ENCODE peak calls at places on chromosomes 4 and X, in ten cellular contexts. P is T-helper 1 cell; E is AG08396; H is H7; I is stimulated activated CD4-positive, alpha-beta T cell treated with anti-CD3 and anti-CD28 coated beads, Interleukin-1b, Interleukin-23, amount 100 ng/mL, for 1 hour; F is heart right ventricle; A is ureter; W is A172; U is B cell; G is NCI-H1092. K is an unnamed sample.

GRCh38 chrX:42106556-42106955 is 183.2 kb upstream of the CASK start:
- DNase-seq in P (no peak), I (no peak), F (no peak), H (no peak), U (no peak), A (no peak), G (no peak), W (no peak), E (no peak), K (no peak)

GRCh38 chr4:41268024-41268423 is 11.3 kb downstream of the UCHL1 start:
- DNase-seq in F (no peak), A (no peak), H (no peak), I (no peak), P (no peak), U (no peak), G (no peak), W (no peak), E (no peak), K (no peak)

GRCh38 chrX:81195712-81196111 is 6.0 kb downstream of the HMGN5 start:
- DNase-seq in H (peak; percentile 19), G (peak; percentile 4), P (peak; percentile 23), E (peak; percentile 18), A (no peak), W (peak; percentile 11), I (peak; percentile 11), F (peak; percentile 27), U (peak; percentile 68), K (peak; percentile 50)

GRCh38 chrX:72430405-72430968 is 124.8 kb upstream of the CITED1 start:
- DNase-seq in A (no peak), F (no peak), W (no peak), E (no peak), H (no peak), U (no peak), I (no peak), G (no peak), P (no peak), K (no peak)

GRCh38 chrX:48751343-48751742 is 10.2 kb upstream of the GLOD5 start:
- DNase-seq in W (no peak), A (no peak), H (no peak), I (no peak), U (no peak), P (no peak), G (no peak), F (no peak), E (no peak), K (no peak)

GRCh38 chr4:25813705-25814104 is 49.1 kb downstream of the SEL1L3 start:
- DNase-seq in I (no peak), A (no peak), U (no peak), F (peak; percentile 18), G (no peak), P (no peak), H (no peak), W (peak; percentile 76), E (peak; percentile 41), K (no peak)

GRCh38 chrX:12814434-12814833 is 23.2 kb downstream of the PRPS2 start:
- DNase-seq in W (peak; percentile 53), A (peak; percentile 48), H (peak; percentile 54), G (no peak), I (no peak), F (peak; percentile 13), P (peak; percentile 9), E (peak; percentile 32), U (peak; percentile 67), K (peak; percentile 9)

GRCh38 chrX:39194673-39195072 is 393.4 kb downstream of the MID1IP1 start:
- DNase-seq in I (no peak), F (no peak), H (no peak), U (no peak), G (no peak), E (no peak), W (no peak), P (no peak), A (no peak), K (no peak)

GRCh38 chr4:110515676-110516075 is 39.7 kb downstream of the ENPEP start:
- DNase-seq in H (no peak), E (no peak), I (no peak), G (no peak), P (no peak), F (no peak), U (peak; percentile 5), W (peak; percentile 20), A (no peak), K (no peak)

GRCh38 chr4:20443406-20443805 is 191.7 kb downstream of the SLIT2 start:
- DNase-seq in G (no peak), W (no peak), H (no peak), I (no peak), A (no peak), E (no peak), F (no peak), U (no peak), P (no peak), K (no peak)

GRCh38 chrX:45850775-45851433 is 650.2 kb upstream of the DIPK2B start:
- DNase-seq in W (peak; percentile 10), H (peak; percentile 44), I (no peak), U (peak; percentile 22), G (no peak), E (peak; percentile 16), F (peak; percentile 3), A (no peak), P (peak; percentile 6), K (no peak)

GRCh38 chr4:143514432-143514831 is 930 bp downstream of the SMARCA5 start:
- DNase-seq in I (no peak), W (peak; percentile 14), P (peak; percentile 6), U (peak; percentile 26), E (peak; percentile 43), H (peak; percentile 33), G (peak; percentile 5), A (peak; percentile 61), F (peak; percentile 57), K (no peak)

GRCh38 chr4:10032625-10033024 is 11.3 kb upstream of the SLC2A9 start:
- DNase-seq in P (no peak), F (no peak), W (peak; percentile 75), H (no peak), E (no peak), A (no peak), I (no peak), G (no peak), U (no peak), K (no peak)

GRCh38 chrX:72202792-72203401 is 21.3 kb downstream of the PIN4 start:
- DNase-seq in H (no peak), I (no peak), F (no peak), G (no peak), W (no peak), U (no peak), E (no peak), A (no peak), P (no peak), K (no peak)

GRCh38 chrX:94162971-94163370 is 489.0 kb downstream of the FAM133A start:
- DNase-seq in P (no peak), E (no peak), H (no peak), W (no peak), G (no peak), A (no peak), I (no peak), U (no peak), F (no peak), K (no peak)